ENCODE peak calls at places on chromosomes 16 and 17, in seven cellular contexts. O is stromal cell of bone marrow; S is stimulated activated CD4-positive, alpha-beta T cell treated with anti-CD3 and anti-CD28 coated beads, Interleukin-4, amount 100 ng/mL, for 48 hours; N is amniotic epithelial cell; V is progenitor cell of endocrine pancreas; C is NCI-H345; F is type B pancreatic cell. T is an unnamed sample.

GRCh38 chr16:13291934-13292333 is 390.5 kb downstream of the SHISA9 start:
- DNase-seq in O (no peak), S (no peak), N (no peak), V (peak; percentile 15), C (no peak), F (no peak), T (no peak)

GRCh38 chr16:89194340-89195311 is 5.7 kb downstream of the SLC22A31 start:
- DNase-seq in O (no peak), S (no peak), N (no peak), V (no peak), C (no peak), F (no peak), T (no peak)

GRCh38 chr16:69469807-69470561 is 45.6 kb downstream of the CYB5B start:
- DNase-seq in O (no peak), S (peak; percentile 16), N (no peak), V (no peak), C (no peak), F (no peak), T (no peak)

GRCh38 chr16:27436921-27437650 is 35.1 kb downstream of the IL21R start:
- DNase-seq in O (no peak), S (no peak), N (no peak), V (no peak), C (no peak), F (peak; percentile 59), T (no peak)

GRCh38 chr17:40576113-40576740 is 11.0 kb upstream of the CCR7 start:
- DNase-seq in O (no peak), S (no peak), N (no peak), V (no peak), C (no peak), F (no peak), T (no peak)

GRCh38 chr16:7492122-7492521 is 159.5 kb downstream of the RBFOX1 start:
- DNase-seq in O (no peak), S (no peak), N (no peak), V (no peak), C (no peak), F (no peak), T (no peak)

GRCh38 chr16:10597184-10597583 is 16.8 kb upstream of the EMP2 start:
- DNase-seq in O (no peak), S (no peak), N (no peak), V (no peak), C (no peak), F (no peak), T (no peak)

GRCh38 chr16:57029161-57030160 is 40.1 kb downstream of the NLRC5 start:
- DNase-seq in O (no peak), S (no peak), N (peak; percentile 66), V (no peak), C (no peak), F (no peak), T (no peak)

GRCh38 chr16:82835487-82836160 is 208.9 kb downstream of the CDH13 start:
- DNase-seq in O (no peak), S (no peak), N (no peak), V (no peak), C (no peak), F (no peak), T (no peak)

GRCh38 chr16:5490499-5490898 is 392.9 kb upstream of the EEF2KMT start:
- DNase-seq in O (no peak), S (no peak), N (no peak), V (peak; percentile 57), C (no peak), F (peak; percentile 74), T (no peak)

GRCh38 chr17:798246-798645 is 16.1 kb downstream of the MRM3 start:
- DNase-seq in O (no peak), S (no peak), N (no peak), V (no peak), C (no peak), F (no peak), T (no peak)

GRCh38 chr17:39104657-39105056 is 46.8 kb downstream of the PLXDC1 start:
- DNase-seq in O (no peak), S (no peak), N (peak; percentile 54), V (no peak), C (no peak), F (no peak), T (no peak)

GRCh38 chr16:57601801-57602478 is 26.5 kb upstream of the ADGRG1 start:
- DNase-seq in O (no peak), S (peak; percentile 57), N (peak; percentile 78), V (no peak), C (peak; percentile 22), F (no peak), T (peak; percentile 47)

GRCh38 chr16:87570938-87571867 is 31.1 kb upstream of the JPH3 start:
- DNase-seq in O (peak; percentile 47), S (peak; percentile 11), N (peak; percentile 52), V (peak; percentile 38), C (no peak), F (no peak), T (no peak)

GRCh38 chr17:56903560-56903959 is 10.3 kb downstream of the TRIM25 start:
- DNase-seq in O (no peak), S (no peak), N (no peak), V (no peak), C (no peak), F (no peak), T (no peak)

T was measured in NCI-H2029.